ENCODE peak calls at places on chromosomes 4 and X, in seven cellular contexts. A is mesenchymal stem cell, U is neuronal stem cell, W is H9, Y is IMR-90, C is H1, R is mesendoderm. L is an unnamed sample.

GRCh38 chr4:159141193-159141592 is 38.3 kb downstream of the RAPGEF2 start:
- DNase-seq in U (no peak), W (no peak), Y (peak), A (peak), C (no peak), R (no peak), L (no peak)

GRCh38 chr4:122836941-122837340 is 10.3 kb downstream of the FGF2 start:
- DNase-seq in R (no peak), Y (peak), A (no peak), U (no peak), W (no peak), C (no peak), L (no peak)

GRCh38 chr4:95215991-95216605 is 332.7 kb downstream of the UNC5C start:
- DNase-seq in W (no peak), R (no peak), U (no peak), A (peak), Y (no peak), C (no peak), L (no peak)

GRCh38 chr4:29861307-29861706 is 858.9 kb upstream of the PCDH7 start:
- DNase-seq in C (no peak), Y (no peak), U (no peak), W (no peak), R (peak), A (no peak), L (no peak)

GRCh38 chr4:64897683-64898082 is 488.4 kb upstream of the TECRL start:
- DNase-seq in C (no peak), A (no peak), U (peak), W (no peak), R (no peak), Y (no peak), L (no peak)

GRCh38 chr4:71222661-71223060 is 116.2 kb upstream of the SLC4A4 start:
- DNase-seq in R (no peak), C (no peak), U (no peak), Y (no peak), W (no peak), A (no peak), L (no peak)

GRCh38 chr4:151014521-151015457 is at the start of gene LRBA:
- DNase-seq in A (peak), R (peak), U (peak), C (peak), Y (peak), W (peak), L (peak)

GRCh38 chrX:9885150-9885549 is 82.0 kb upstream of the CLDN34 start:
- DNase-seq in Y (peak), C (peak), U (no peak), R (peak), A (peak), W (peak), L (peak)

GRCh38 chrX:69361286-69361926 is 142.7 kb upstream of the NALF2 start:
- DNase-seq in C (no peak), W (no peak), A (no peak), Y (peak), U (no peak), R (peak), L (peak)

GRCh38 chrX:154734101-154734781 is 16.6 kb downstream of the GAB3 start:
- DNase-seq in W (no peak), C (no peak), U (no peak), Y (peak), A (peak), R (no peak), L (peak)

GRCh38 chr4:129095811-129096454 is at the start of gene C4orf33:
- DNase-seq in C (peak), W (peak), A (peak), R (peak), U (peak), Y (peak), L (peak)

GRCh38 chr4:41792166-41792565 is 43.6 kb upstream of the PHOX2B start:
- DNase-seq in A (no peak), W (no peak), C (no peak), U (no peak), R (no peak), Y (no peak), L (no peak)

GRCh38 chr4:54728342-54728741 is 70.6 kb downstream of the KIT start:
- DNase-seq in R (no peak), Y (no peak), A (no peak), W (no peak), C (no peak), U (no peak), L (no peak)

GRCh38 chr4:81565137-81565870 is 93.6 kb upstream of the RASGEF1B start:
- DNase-seq in W (no peak), U (peak), A (peak), C (no peak), R (peak), Y (no peak), L (no peak)

GRCh38 chr4:41524446-41524845 is 13.5 kb upstream of the LIMCH1 start:
- DNase-seq in U (no peak), Y (no peak), W (no peak), A (no peak), C (no peak), R (peak), L (no peak)

GRCh38 chr4:6112606-6113290 is 87.6 kb downstream of the JAKMIP1 start:
- DNase-seq in Y (no peak), U (no peak), W (no peak), R (no peak), C (no peak), A (no peak), L (no peak)

GRCh38 chr4:5787311-5787710 is 76.3 kb downstream of the EVC start:
- DNase-seq in Y (no peak), W (peak), U (no peak), A (no peak), C (peak), R (no peak), L (no peak)

GRCh38 chrX:10833299-10834169 is 213.1 kb upstream of the MID1 start:
- DNase-seq in U (peak), C (peak), R (peak), W (peak), A (peak), Y (no peak), L (peak)

GRCh38 chr4:89110986-89111832 is at the start of gene TIGD2:
- DNase-seq in W (peak), A (peak), R (peak), C (peak), Y (peak), U (peak), L (peak)

GRCh38 chr4:2183394-2183793 is 58.5 kb downstream of the HAUS3 start:
- DNase-seq in U (no peak), A (no peak), Y (no peak), W (no peak), R (no peak), C (no peak), L (no peak)

GRCh38 chrX:137194164-137194563 is 160.4 kb upstream of the GPR101 start:
- DNase-seq in W (peak), U (peak), R (peak), A (no peak), Y (peak), C (peak), L (peak)

GRCh38 chr4:41197495-41197894 is 16.8 kb downstream of the APBB2 start:
- DNase-seq in Y (no peak), C (no peak), U (no peak), A (no peak), R (no peak), W (no peak), L (no peak)

GRCh38 chr4:32485976-32486375 is 1765.8 kb downstream of the PCDH7 start:
- DNase-seq in U (peak), A (no peak), C (no peak), W (no peak), Y (no peak), R (no peak), L (no peak)

GRCh38 chrX:32137525-32137924 is 1065.7 kb upstream of the FTHL17 start:
- DNase-seq in R (peak), C (peak), Y (no peak), W (peak), U (peak), A (peak), L (no peak)

GRCh38 chrX:69564665-69565064 is 51.2 kb upstream of the EDA start:
- DNase-seq in Y (no peak), C (no peak), R (no peak), A (no peak), U (no peak), W (no peak), L (no peak)

GRCh38 chrX:114976321-114976720 is 41.1 kb downstream of the IL13RA2 start:
- DNase-seq in R (no peak), Y (peak), A (peak), U (no peak), C (no peak), W (no peak), L (no peak)

GRCh38 chrX:107448625-107449468 is 605 bp upstream of the FRMPD3 start:
- DNase-seq in W (peak), R (peak), A (no peak), Y (no peak), C (peak), U (peak), L (no peak)

GRCh38 chr4:141002323-141002805 is 130.9 kb downstream of the RNF150 start:
- DNase-seq in W (no peak), Y (peak), U (no peak), C (no peak), R (no peak), A (peak), L (no peak)
- H3K23ac ChIP-seq in W (no peak), Y (no peak), U (no peak), C (no peak), R (no peak), A (no peak), L (no peak)

GRCh38 chrX:71144651-71145050 is at the start of gene NLGN3:
- DNase-seq in U (no peak), Y (no peak), C (peak), A (no peak), R (peak), W (no peak), L (no peak)
- H2BK120ac ChIP-seq in U (no peak), Y (no peak), C (no peak), A (no peak), R (no peak), W (no peak), L (no peak)

GRCh38 chr4:185958094-185958493 is 110.9 kb upstream of the TLR3 start:
- DNase-seq in U (no peak), C (no peak), Y (no peak), W (no peak), R (no peak), A (no peak), L (no peak)

GRCh38 chr4:185956546-185956945 is 112.4 kb upstream of the TLR3 start:
- DNase-seq in A (no peak), R (no peak), W (no peak), C (no peak), U (no peak), Y (no peak), L (no peak)

GRCh38 chr4:185950891-185951290 is 118.1 kb upstream of the TLR3 start:
- DNase-seq in C (no peak), W (no peak), U (no peak), A (no peak), R (no peak), Y (no peak), L (peak)

DNA sequence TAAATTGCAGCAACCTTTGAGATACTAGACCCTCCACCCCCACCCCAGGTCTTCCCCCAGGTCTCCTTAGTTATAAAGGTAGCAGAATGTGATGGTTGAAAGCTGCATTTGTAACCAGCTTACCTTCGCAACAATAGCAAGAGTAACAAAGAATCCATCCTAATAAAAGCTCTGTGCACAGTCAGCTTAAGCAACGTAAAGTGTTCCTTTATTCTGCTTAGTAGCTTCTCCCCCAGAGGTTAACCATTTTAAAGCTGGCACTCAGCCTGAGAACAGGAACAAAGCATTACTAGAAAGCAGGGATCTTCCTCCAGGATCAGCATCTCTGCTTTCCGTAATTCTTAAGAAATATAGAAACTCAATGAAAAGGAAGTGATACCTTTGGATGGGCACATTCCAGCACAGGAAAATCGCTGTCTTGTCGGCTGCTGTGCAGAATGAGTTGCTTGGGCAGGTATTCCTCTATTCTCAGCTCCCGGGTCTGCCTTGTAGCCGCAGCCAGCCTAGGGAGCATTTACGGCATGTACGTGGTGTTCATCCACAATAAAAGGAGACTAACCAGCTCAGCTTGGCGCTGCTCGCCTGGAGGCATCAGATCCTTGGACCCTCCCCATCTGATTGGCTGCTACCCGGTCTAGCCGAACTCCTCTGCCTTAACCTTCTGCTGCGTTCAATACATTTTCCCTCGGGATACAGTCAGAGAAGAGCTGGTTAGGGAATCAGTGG is 113.0 kb upstream of the TLR3 start:
- DNase-seq in C (no peak), R (no peak), U (peak), W (no peak), Y (no peak), A (no peak), L (no peak)
- H4K8ac ChIP-seq in C (no peak), R (no peak), U (no peak), W (no peak), Y (no peak), A (no peak), L (no peak)

DNA sequence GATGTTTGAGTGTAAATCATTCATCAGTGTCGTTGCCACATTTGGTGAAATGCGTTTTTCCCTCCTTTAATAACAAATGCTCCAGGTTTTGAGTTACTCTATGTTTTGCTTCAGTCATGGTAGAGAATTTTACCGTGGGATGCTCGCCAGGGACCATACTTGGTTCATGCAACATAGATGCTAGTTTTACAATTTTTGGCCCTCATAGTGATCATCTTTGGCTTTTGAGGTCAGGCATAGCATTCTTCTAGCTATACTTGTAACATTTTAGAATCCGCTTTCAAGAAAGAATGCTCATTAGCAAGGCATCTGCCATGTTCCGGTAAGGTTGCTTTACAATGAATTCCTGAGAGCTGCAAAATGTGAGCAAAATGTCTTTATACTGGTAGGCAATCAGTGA is 147.2 kb downstream of the SPCS3 start:
- DNase-seq in U (no peak), A (no peak), R (no peak), C (no peak), W (no peak), Y (peak), L (no peak)
- H3K23ac ChIP-seq in U (no peak), A (no peak), R (no peak), C (no peak), W (no peak), Y (no peak), L (no peak)